ENCODE peak calls at places on chromosomes 12 and 14, in seven cellular contexts. One of them, this sample, is unnamed.

GRCh38 chr12:52351196-52352059 is 15.9 kb downstream of the KRT85 start:
- DNase-seq in Panc1: no peak
- DNase-seq in psoas muscle: no peak
- DNase-seq in adrenal gland: no peak
- DNase-seq in A673: no peak
- DNase-seq in choroid plexus epithelial cell: no peak
- DNase-seq in cardiac muscle cell: no peak
- DNase-seq in this sample: no peak

GRCh38 chr12:59651230-59651920 is 55.5 kb downstream of the SLC16A7 start:
- DNase-seq in psoas muscle: no peak
- DNase-seq in Panc1: no peak
- DNase-seq in choroid plexus epithelial cell: peak
- DNase-seq in cardiac muscle cell: no peak
- DNase-seq in adrenal gland: peak
- DNase-seq in A673: no peak
- DNase-seq in this sample: peak

GRCh38 chr12:76688627-76689026 is 75.3 kb upstream of the ZDHHC17 start:
- DNase-seq in psoas muscle: no peak
- DNase-seq in adrenal gland: no peak
- DNase-seq in cardiac muscle cell: no peak
- DNase-seq in Panc1: no peak
- DNase-seq in A673: peak
- DNase-seq in choroid plexus epithelial cell: peak
- DNase-seq in this sample: peak

GRCh38 chr12:76820888-76821482 is 57.1 kb downstream of the ZDHHC17 start:
- DNase-seq in choroid plexus epithelial cell: peak
- DNase-seq in A673: peak
- DNase-seq in psoas muscle: no peak
- DNase-seq in adrenal gland: peak
- DNase-seq in cardiac muscle cell: peak
- DNase-seq in Panc1: no peak
- DNase-seq in this sample: peak

GRCh38 chr14:64421166-64421565 is 33.0 kb downstream of the MTHFD1 start:
- DNase-seq in choroid plexus epithelial cell: peak
- DNase-seq in A673: peak
- DNase-seq in psoas muscle: peak
- DNase-seq in Panc1: no peak
- DNase-seq in adrenal gland: no peak
- DNase-seq in cardiac muscle cell: no peak
- DNase-seq in this sample: peak

GRCh38 chr14:39442293-39442692 is 10.1 kb upstream of the FBXO33 start:
- DNase-seq in psoas muscle: peak
- DNase-seq in Panc1: no peak
- DNase-seq in adrenal gland: no peak
- DNase-seq in A673: no peak
- DNase-seq in cardiac muscle cell: no peak
- DNase-seq in choroid plexus epithelial cell: no peak
- DNase-seq in this sample: peak

GRCh38 chr14:104706733-104707628 is 17.0 kb upstream of the ADSS1 start:
- DNase-seq in cardiac muscle cell: no peak
- DNase-seq in A673: peak
- DNase-seq in choroid plexus epithelial cell: no peak
- DNase-seq in psoas muscle: no peak
- DNase-seq in adrenal gland: no peak
- DNase-seq in Panc1: no peak
- DNase-seq in this sample: no peak

GRCh38 chr14:102087762-102088011 is 843 bp upstream of the HSP90AA1 start:
- DNase-seq in psoas muscle: no peak
- DNase-seq in adrenal gland: no peak
- DNase-seq in Panc1: no peak
- DNase-seq in A673: no peak
- DNase-seq in choroid plexus epithelial cell: no peak
- DNase-seq in cardiac muscle cell: no peak
- DNase-seq in this sample: no peak

GRCh38 chr12:115375188-115375991 is 691.4 kb upstream of the TBX3 start:
- DNase-seq in choroid plexus epithelial cell: peak
- DNase-seq in psoas muscle: no peak
- DNase-seq in adrenal gland: no peak
- DNase-seq in A673: no peak
- DNase-seq in Panc1: no peak
- DNase-seq in cardiac muscle cell: no peak
- DNase-seq in this sample: peak

GRCh38 chr12:51699219-51699618 is 108.2 kb downstream of the SCN8A start:
- DNase-seq in psoas muscle: no peak
- DNase-seq in Panc1: no peak
- DNase-seq in choroid plexus epithelial cell: no peak
- DNase-seq in cardiac muscle cell: no peak
- DNase-seq in A673: no peak
- DNase-seq in adrenal gland: no peak
- DNase-seq in this sample: no peak

GRCh38 chr12:45234134-45234865 is 18.4 kb downstream of the ANO6 start:
- DNase-seq in adrenal gland: peak
- DNase-seq in psoas muscle: no peak
- DNase-seq in cardiac muscle cell: peak
- DNase-seq in A673: peak
- DNase-seq in Panc1: peak
- DNase-seq in choroid plexus epithelial cell: peak
- DNase-seq in this sample: peak

GRCh38 chr14:53847881-53848280 is 108.7 kb downstream of the BMP4 start:
- DNase-seq in Panc1: no peak
- DNase-seq in choroid plexus epithelial cell: no peak
- DNase-seq in A673: no peak
- DNase-seq in adrenal gland: no peak
- DNase-seq in psoas muscle: no peak
- DNase-seq in cardiac muscle cell: no peak
- DNase-seq in this sample: no peak

GRCh38 chr14:42174357-42174756 is 567.7 kb downstream of the LRFN5 start:
- DNase-seq in A673: no peak
- DNase-seq in adrenal gland: no peak
- DNase-seq in Panc1: no peak
- DNase-seq in cardiac muscle cell: no peak
- DNase-seq in psoas muscle: no peak
- DNase-seq in choroid plexus epithelial cell: no peak
- DNase-seq in this sample: no peak

GRCh38 chr12:123972448-123973401 is at the start of the genes CCDC92 and ZNF664:
- DNase-seq in A673: peak
- DNase-seq in adrenal gland: peak
- DNase-seq in Panc1: no peak
- DNase-seq in psoas muscle: peak
- DNase-seq in choroid plexus epithelial cell: peak
- DNase-seq in cardiac muscle cell: peak
- DNase-seq in this sample: peak

GRCh38 chr12:113497709-113498108 is 26.0 kb upstream of the LHX5 start:
- DNase-seq in A673: no peak
- DNase-seq in choroid plexus epithelial cell: no peak
- DNase-seq in Panc1: no peak
- DNase-seq in cardiac muscle cell: no peak
- DNase-seq in psoas muscle: no peak
- DNase-seq in adrenal gland: no peak
- DNase-seq in this sample: no peak

GRCh38 chr12:19120795-19121194 is 8.7 kb upstream of the PLEKHA5 start:
- DNase-seq in Panc1: no peak
- DNase-seq in adrenal gland: no peak
- DNase-seq in cardiac muscle cell: no peak
- DNase-seq in psoas muscle: no peak
- DNase-seq in A673: peak
- DNase-seq in choroid plexus epithelial cell: no peak
- DNase-seq in this sample: peak

GRCh38 chr14:63200035-63200740 is 4.1 kb upstream of the RHOJ start:
- DNase-seq in cardiac muscle cell: no peak
- DNase-seq in psoas muscle: no peak
- DNase-seq in choroid plexus epithelial cell: no peak
- DNase-seq in A673: no peak
- DNase-seq in adrenal gland: no peak
- DNase-seq in Panc1: no peak
- DNase-seq in this sample: peak

GRCh38 chr12:27814851-27815591 is 35.0 kb upstream of the MANSC4 start:
- DNase-seq in adrenal gland: no peak
- DNase-seq in Panc1: no peak
- DNase-seq in choroid plexus epithelial cell: peak
- DNase-seq in A673: no peak
- DNase-seq in psoas muscle: no peak
- DNase-seq in cardiac muscle cell: no peak
- DNase-seq in this sample: peak

GRCh38 chr14:90641111-90642010 is 174.9 kb downstream of the TTC7B start:
- DNase-seq in cardiac muscle cell: peak
- DNase-seq in A673: peak
- DNase-seq in adrenal gland: no peak
- DNase-seq in Panc1: no peak
- DNase-seq in choroid plexus epithelial cell: peak
- DNase-seq in psoas muscle: no peak
- DNase-seq in this sample: no peak

GRCh38 chr12:39813776-39814175 is 194.2 kb upstream of the ABCD2 start:
- DNase-seq in psoas muscle: no peak
- DNase-seq in cardiac muscle cell: no peak
- DNase-seq in A673: peak
- DNase-seq in adrenal gland: no peak
- DNase-seq in choroid plexus epithelial cell: peak
- DNase-seq in Panc1: no peak
- DNase-seq in this sample: peak

GRCh38 chr14:34172052-34172451 is 221.2 kb upstream of the EGLN3 start:
- DNase-seq in cardiac muscle cell: no peak
- DNase-seq in choroid plexus epithelial cell: no peak
- DNase-seq in Panc1: no peak
- DNase-seq in A673: no peak
- DNase-seq in adrenal gland: no peak
- DNase-seq in psoas muscle: no peak
- DNase-seq in this sample: no peak

GRCh38 chr14:42470427-42470719 is 863.7 kb downstream of the LRFN5 start:
- DNase-seq in psoas muscle: no peak
- DNase-seq in choroid plexus epithelial cell: no peak
- DNase-seq in Panc1: no peak
- DNase-seq in A673: no peak
- DNase-seq in adrenal gland: no peak
- DNase-seq in cardiac muscle cell: no peak
- DNase-seq in this sample: no peak

GRCh38 chr12:76259660-76260389 is 88.4 kb downstream of the BBS10 start:
- DNase-seq in adrenal gland: no peak
- DNase-seq in psoas muscle: no peak
- DNase-seq in Panc1: no peak
- DNase-seq in choroid plexus epithelial cell: peak
- DNase-seq in cardiac muscle cell: no peak
- DNase-seq in A673: peak
- DNase-seq in this sample: peak

GRCh38 chr12:108312885-108313203 is 26.3 kb downstream of the CMKLR1 start:
- DNase-seq in Panc1: no peak
- DNase-seq in adrenal gland: peak
- DNase-seq in psoas muscle: peak
- DNase-seq in choroid plexus epithelial cell: no peak
- DNase-seq in cardiac muscle cell: peak
- DNase-seq in A673: no peak
- DNase-seq in this sample: no peak

DNA sequence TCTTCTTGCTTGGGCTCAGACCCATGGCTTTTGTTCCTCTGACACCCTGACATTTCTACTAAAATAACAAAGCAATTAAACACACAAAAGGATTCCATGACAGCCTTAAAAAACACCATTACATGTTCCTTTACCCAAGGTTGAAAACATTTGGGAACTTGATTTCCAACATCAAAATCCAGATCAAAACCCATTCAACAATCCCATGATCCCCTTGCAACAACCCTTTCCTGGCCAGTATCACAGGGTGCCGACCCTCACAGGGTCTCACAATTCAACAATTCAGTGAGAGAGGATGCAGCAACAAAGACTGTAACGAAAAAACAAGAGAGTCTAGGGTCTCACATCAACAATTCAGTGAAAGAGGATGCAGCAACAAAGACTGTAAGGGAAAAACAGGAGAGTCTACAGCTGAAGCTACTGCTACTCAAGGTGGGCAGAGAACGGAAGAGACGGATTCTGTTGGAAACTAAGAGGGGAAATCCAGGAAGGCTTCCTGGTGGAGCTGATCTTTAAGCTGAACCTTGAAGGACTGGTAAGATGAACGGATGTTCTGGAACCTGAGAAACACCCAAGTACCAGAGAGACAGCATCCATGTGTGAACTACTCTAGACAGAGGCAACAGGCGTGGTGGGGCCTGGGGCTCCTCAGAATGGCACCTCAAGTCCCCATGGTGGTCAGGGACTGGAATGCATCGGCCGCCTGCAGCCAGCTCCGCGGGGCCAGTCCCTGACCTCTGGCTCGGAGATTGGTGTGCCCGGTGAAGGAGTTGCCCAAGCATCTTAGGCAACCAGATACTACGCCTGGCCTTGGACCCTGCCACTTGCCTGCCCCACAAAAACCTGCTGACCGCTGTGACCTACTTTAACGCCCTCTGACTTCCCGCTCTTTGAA is 22.7 kb upstream of the ZFP36L1 start:
- DNase-seq in psoas muscle: peak
- DNase-seq in cardiac muscle cell: no peak
- DNase-seq in adrenal gland: no peak
- DNase-seq in Panc1: no peak
- DNase-seq in choroid plexus epithelial cell: no peak
- DNase-seq in A673: no peak
- DNase-seq in this sample: no peak
- H3K4me3 ChIP-seq in psoas muscle: peak
- H3K4me3 ChIP-seq in cardiac muscle cell: no peak
- H3K4me3 ChIP-seq in adrenal gland: no peak
- H3K4me3 ChIP-seq in Panc1: no peak
- H3K4me3 ChIP-seq in choroid plexus epithelial cell: no peak
- H3K4me3 ChIP-seq in A673: no peak
- H3K4me3 ChIP-seq in this sample: peak

DNA sequence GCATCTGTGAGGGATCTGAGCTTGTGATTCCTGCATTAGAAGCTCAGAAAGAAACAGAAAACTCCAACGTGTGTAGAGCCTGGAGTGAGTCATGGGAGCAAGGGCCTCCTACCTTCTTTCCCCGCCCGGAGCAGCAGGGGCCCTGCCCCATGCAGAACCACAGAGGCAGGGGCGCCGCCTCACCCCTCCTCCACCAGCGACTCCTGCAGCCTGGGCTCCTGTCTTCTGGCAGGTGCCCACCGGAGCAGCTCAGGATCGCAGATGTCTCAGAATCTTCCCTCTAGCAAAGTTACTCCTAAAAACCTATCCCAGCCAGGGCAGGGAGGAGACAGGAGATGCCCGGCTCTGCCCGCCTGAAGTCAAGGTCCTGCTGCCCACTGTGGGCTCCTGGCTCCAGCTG is 58.7 kb downstream of the STX2 start:
- DNase-seq in adrenal gland: no peak
- DNase-seq in Panc1: no peak
- DNase-seq in cardiac muscle cell: no peak
- DNase-seq in choroid plexus epithelial cell: no peak
- DNase-seq in psoas muscle: no peak
- DNase-seq in A673: no peak
- DNase-seq in this sample: no peak
- TF ChIP-seq CTCF in adrenal gland: no peak
- TF ChIP-seq CTCF in Panc1: no peak
- TF ChIP-seq CTCF in cardiac muscle cell: no peak
- TF ChIP-seq CTCF in choroid plexus epithelial cell: no peak
- TF ChIP-seq CTCF in psoas muscle: no peak
- TF ChIP-seq CTCF in A673: no peak
- TF ChIP-seq CTCF in this sample: no peak

GRCh38 chr12:70365648-70366518 is at the start of gene KCNMB4:
- DNase-seq in A673: peak
- DNase-seq in cardiac muscle cell: peak
- DNase-seq in Panc1: no peak
- DNase-seq in psoas muscle: peak
- DNase-seq in adrenal gland: peak
- DNase-seq in choroid plexus epithelial cell: peak
- DNase-seq in this sample: no peak
- H3K4me3 ChIP-seq in A673: peak
- H3K4me3 ChIP-seq in cardiac muscle cell: peak
- H3K4me3 ChIP-seq in Panc1: peak
- H3K4me3 ChIP-seq in psoas muscle: peak
- H3K4me3 ChIP-seq in adrenal gland: peak
- H3K4me3 ChIP-seq in choroid plexus epithelial cell: peak
- H3K4me3 ChIP-seq in this sample: peak

GRCh38 chr12:9032202-9032964 is 43.0 kb downstream of the KLRG1 start:
- DNase-seq in Panc1: no peak
- DNase-seq in adrenal gland: no peak
- DNase-seq in choroid plexus epithelial cell: no peak
- DNase-seq in A673: no peak
- DNase-seq in cardiac muscle cell: no peak
- DNase-seq in psoas muscle: no peak
- DNase-seq in this sample: no peak
- TF ChIP-seq CTCF in Panc1: no peak
- TF ChIP-seq CTCF in adrenal gland: no peak
- TF ChIP-seq CTCF in choroid plexus epithelial cell: no peak
- TF ChIP-seq CTCF in A673: no peak
- TF ChIP-seq CTCF in cardiac muscle cell: no peak
- TF ChIP-seq CTCF in psoas muscle: no peak
- TF ChIP-seq CTCF in this sample: no peak